ENCODE peak calls at places on chromosomes 7 and 10, in four cellular contexts. L, F, Q and E are unnamed samples.

GRCh38 chr7:132251327-132251659 is 325.0 kb downstream of the PLXNA4 start:
- DNase-seq in F (peak; percentile 8), L (peak; percentile 44), Q (peak; percentile 80), E (peak; percentile 56)

GRCh38 chr10:67793313-67793712 is 44.7 kb downstream of the DNAJC12 start:
- DNase-seq in Q (no peak), F (no peak), L (no peak), E (no peak)

GRCh38 chr10:97185326-97186058 is at the start of gene SLIT1:
- DNase-seq in L (no peak), Q (no peak), F (no peak), E (no peak)

GRCh38 chr10:27558612-27559020 is 54.5 kb downstream of the RAB18 start:
- DNase-seq in F (no peak), Q (peak; percentile 21), L (peak; percentile 66), E (no peak)

GRCh38 chr7:157519798-157520244 is 183.0 kb downstream of the DNAJB6 start:
- DNase-seq in F (no peak), Q (no peak), L (no peak), E (no peak)

GRCh38 chr10:47311193-47311899 is 10.9 kb upstream of the GDF2 start:
- DNase-seq in L (no peak), F (no peak), Q (no peak), E (no peak)

GRCh38 chr7:105724688-105725087 is 143.4 kb upstream of the EFCAB10 start:
- DNase-seq in F (no peak), L (no peak), Q (no peak), E (no peak)

GRCh38 chr7:148883233-148884048 is 650 bp downstream of the EZH2 start:
- DNase-seq in L (peak; percentile 52), Q (peak; percentile 34), F (no peak), E (peak; percentile 45)

GRCh38 chr7:129611246-129612111 is at the start of gene NRF1:
- DNase-seq in F (peak; percentile 19), L (peak; percentile 90), Q (peak; percentile 91), E (peak; percentile 93)

GRCh38 chr7:97733276-97734206 is 1.7 kb downstream of the TAC1 start:
- DNase-seq in Q (no peak), F (no peak), L (no peak), E (peak; percentile 5)

GRCh38 chr7:81857385-81857784 is 87.5 kb upstream of the HGF start:
- DNase-seq in F (no peak), L (no peak), Q (no peak), E (no peak)

GRCh38 chr7:93948106-93948505 is 26.6 kb downstream of the GNG11 start:
- DNase-seq in Q (no peak), L (no peak), F (no peak), E (no peak)

GRCh38 chr7:50584793-50585399 is 19.7 kb upstream of the DDC start:
- DNase-seq in Q (no peak), L (peak; percentile 50), F (no peak), E (no peak)